ENCODE peak calls at places on chromosome 19, in seven cellular contexts. V is H1, S is neuronal stem cell, C is IMR-90, G is mesenchymal stem cell, I is H9, R is trophoblast cell. J is an unnamed sample.

GRCh38 chr19:50358483-50359431 is 6.7 kb downstream of the NAPSA start:
- DNase-seq in V (no peak), G (no peak), C (peak), S (no peak), I (no peak), R (peak), J (no peak)

GRCh38 chr19:18906605-18907519 is 10.9 kb upstream of the CERS1 start:
- DNase-seq in R (no peak), I (no peak), C (no peak), S (no peak), V (no peak), G (no peak), J (no peak)

GRCh38 chr19:53507523-53508442 is 30.2 kb upstream of the ZNF331 start:
- DNase-seq in C (peak), V (no peak), S (no peak), R (peak), G (no peak), I (no peak), J (no peak)

GRCh38 chr19:56566904-56567273 is 379 bp upstream of the ZNF470 start:
- DNase-seq in I (peak), S (no peak), R (peak), C (no peak), G (no peak), V (no peak), J (no peak)

GRCh38 chr19:34259367-34259865 is 5.1 kb downstream of the GARRE1 start:
- DNase-seq in V (no peak), R (no peak), C (peak), G (no peak), I (no peak), S (no peak), J (no peak)

GRCh38 chr19:45442927-45443461 is 19.3 kb upstream of the ERCC1 start:
- DNase-seq in C (peak), S (no peak), V (peak), I (peak), G (peak), R (peak), J (peak)

GRCh38 chr19:14718522-14719113 is 28.8 kb downstream of the ZNF333 start:
- DNase-seq in I (no peak), V (no peak), S (no peak), R (no peak), C (no peak), G (peak), J (peak)

GRCh38 chr19:20367811-20368294 is 197.7 kb downstream of the ZNF737 start:
- DNase-seq in V (peak), R (peak), S (peak), C (no peak), G (no peak), I (peak), J (peak)

GRCh38 chr19:13684021-13684420 is 80.3 kb upstream of the MRI1 start:
- DNase-seq in I (no peak), G (no peak), V (no peak), R (no peak), C (no peak), S (no peak), J (no peak)

GRCh38 chr19:52658595-52658994 is 20.4 kb upstream of the ZNF83 start:
- DNase-seq in G (no peak), C (no peak), V (no peak), I (no peak), R (no peak), S (no peak), J (no peak)

GRCh38 chr19:29617336-29618266 is 11.5 kb downstream of the POP4 start:
- DNase-seq in R (no peak), I (no peak), V (no peak), G (no peak), C (no peak), S (no peak), J (no peak)

GRCh38 chr19:4278010-4278409 is 1.1 kb upstream of the SHD start:
- DNase-seq in S (no peak), I (no peak), V (no peak), C (no peak), G (no peak), R (no peak), J (peak)

GRCh38 chr19:48739835-48740704 is at the start of gene RASIP1:
- DNase-seq in V (no peak), C (no peak), S (no peak), I (no peak), G (no peak), R (no peak), J (no peak)

GRCh38 chr19:3604227-3604986 is 2.3 kb downstream of the TBXA2R start:
- DNase-seq in V (no peak), I (no peak), G (no peak), S (no peak), C (no peak), R (no peak), J (no peak)

GRCh38 chr19:7729831-7730285 is 2.1 kb downstream of the CLEC4G start:
- DNase-seq in C (no peak), R (no peak), I (peak), V (peak), S (no peak), G (no peak), J (no peak)

GRCh38 chr19:49682274-49682673 is 5.2 kb downstream of the PRMT1 start:
- DNase-seq in I (no peak), V (no peak), C (no peak), G (no peak), S (no peak), R (no peak), J (no peak)

GRCh38 chr19:31232871-31233270 is 116.4 kb downstream of the TSHZ3 start:
- DNase-seq in I (no peak), S (no peak), C (peak), V (no peak), R (no peak), G (peak), J (no peak)

GRCh38 chr19:10013834-10014618 is 743 bp downstream of the RDH8 start:
- DNase-seq in V (no peak), I (no peak), S (no peak), R (no peak), G (no peak), C (no peak), J (no peak)

GRCh38 chr19:11180346-11180745 is 17.0 kb downstream of the KANK2 start:
- DNase-seq in R (no peak), C (no peak), G (no peak), S (no peak), V (no peak), I (no peak), J (no peak)

GRCh38 chr19:11176466-11177193 is 20.7 kb downstream of the KANK2 start:
- DNase-seq in I (no peak), S (no peak), G (no peak), R (no peak), C (no peak), V (no peak), J (no peak)

GRCh38 chr19:11179716-11180297 is 17.5 kb downstream of the KANK2 start:
- DNase-seq in C (no peak), R (no peak), I (no peak), V (no peak), G (no peak), S (no peak), J (no peak)

GRCh38 chr19:11175920-11176319 is 20.3 kb upstream of the SPC24 start:
- DNase-seq in G (no peak), C (no peak), V (no peak), S (no peak), I (no peak), R (no peak), J (no peak)

DNA sequence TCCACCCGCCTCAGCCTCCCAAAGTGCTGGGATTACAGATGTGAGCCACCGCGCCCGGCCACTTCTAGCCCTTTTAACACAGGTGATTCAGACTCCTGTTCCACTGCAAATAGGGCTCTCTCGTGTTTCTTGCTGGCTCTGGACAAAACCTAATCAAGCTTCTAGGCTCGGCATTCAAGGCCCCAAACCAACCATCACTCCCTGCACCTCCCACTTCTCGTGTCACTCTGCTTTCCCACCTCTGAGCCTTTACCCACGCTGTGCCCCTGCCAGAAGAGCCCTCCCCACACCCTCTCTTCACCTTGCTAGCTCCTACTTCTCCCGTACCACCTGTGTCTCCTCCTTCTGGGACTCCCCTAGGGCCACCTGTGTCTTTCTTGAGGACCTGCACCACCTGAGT is 19.8 kb downstream of the KANK2 start:
- DNase-seq in G (no peak), R (no peak), I (no peak), C (no peak), V (no peak), S (no peak), J (no peak)
- H2BK120ac ChIP-seq in G (no peak), R (no peak), I (no peak), C (no peak), V (no peak), S (no peak), J (no peak)

DNA sequence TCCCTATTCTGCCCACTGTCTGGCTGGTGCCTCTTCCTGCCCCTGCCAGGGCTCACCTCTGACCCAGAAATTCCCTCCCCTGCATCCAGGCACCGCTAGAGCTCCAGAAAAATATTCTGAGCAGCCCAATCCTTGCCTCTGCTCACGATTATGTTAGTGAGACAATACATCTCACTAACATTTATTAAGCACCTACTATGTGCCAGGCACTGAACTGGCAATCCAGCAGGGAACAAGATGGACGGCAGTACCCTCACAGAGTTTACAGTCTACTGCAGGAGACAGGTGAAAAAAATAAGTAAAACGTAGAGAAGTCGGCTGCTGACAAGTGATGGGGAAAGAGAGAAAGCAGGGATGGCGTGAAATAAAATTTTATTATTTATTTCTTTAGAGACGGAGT is 5.5 kb downstream of the TINCR start:
- DNase-seq in I (no peak), C (no peak), V (no peak), S (no peak), G (no peak), R (no peak), J (no peak)
- H2BK120ac ChIP-seq in I (no peak), C (no peak), V (no peak), S (no peak), G (no peak), R (no peak), J (no peak)

GRCh38 chr19:41373993-41374392 is 2.3 kb upstream of the TMEM91 start:
- DNase-seq in S (no peak), C (peak), V (no peak), I (no peak), G (peak), R (peak), J (no peak)

GRCh38 chr19:41376998-41377365 is 649 bp downstream of the TMEM91 start:
- DNase-seq in V (no peak), C (no peak), I (no peak), R (no peak), S (no peak), G (no peak), J (no peak)

GRCh38 chr19:41376241-41376997 is at the start of gene TMEM91:
- DNase-seq in C (no peak), I (peak), V (peak), R (peak), G (peak), S (no peak), J (peak)

GRCh38 chr19:41377977-41378707 is 1.8 kb downstream of the TMEM91 start:
- DNase-seq in I (peak), V (peak), S (no peak), C (no peak), G (peak), R (no peak), J (peak)
- H2BK120ac ChIP-seq in I (no peak), V (no peak), S (no peak), C (no peak), G (no peak), R (no peak), J (no peak)

GRCh38 chr19:58556633-58557252 is 1.7 kb downstream of the UBE2M start:
- DNase-seq in S (no peak), R (no peak), V (no peak), G (no peak), C (no peak), I (no peak), J (no peak)

GRCh38 chr19:58555920-58556632 is 1.2 kb upstream of the CHMP2A start:
- DNase-seq in I (no peak), V (no peak), C (no peak), G (no peak), S (no peak), R (no peak), J (no peak)

GRCh38 chr19:58558066-58558622 is at the start of gene UBE2M:
- DNase-seq in C (no peak), R (peak), I (peak), V (no peak), S (no peak), G (peak), J (peak)

GRCh38 chr19:58558623-58559274 is 338 bp upstream of the UBE2M start:
- DNase-seq in V (peak), S (peak), C (peak), G (peak), R (peak), I (peak), J (peak)

DNA sequence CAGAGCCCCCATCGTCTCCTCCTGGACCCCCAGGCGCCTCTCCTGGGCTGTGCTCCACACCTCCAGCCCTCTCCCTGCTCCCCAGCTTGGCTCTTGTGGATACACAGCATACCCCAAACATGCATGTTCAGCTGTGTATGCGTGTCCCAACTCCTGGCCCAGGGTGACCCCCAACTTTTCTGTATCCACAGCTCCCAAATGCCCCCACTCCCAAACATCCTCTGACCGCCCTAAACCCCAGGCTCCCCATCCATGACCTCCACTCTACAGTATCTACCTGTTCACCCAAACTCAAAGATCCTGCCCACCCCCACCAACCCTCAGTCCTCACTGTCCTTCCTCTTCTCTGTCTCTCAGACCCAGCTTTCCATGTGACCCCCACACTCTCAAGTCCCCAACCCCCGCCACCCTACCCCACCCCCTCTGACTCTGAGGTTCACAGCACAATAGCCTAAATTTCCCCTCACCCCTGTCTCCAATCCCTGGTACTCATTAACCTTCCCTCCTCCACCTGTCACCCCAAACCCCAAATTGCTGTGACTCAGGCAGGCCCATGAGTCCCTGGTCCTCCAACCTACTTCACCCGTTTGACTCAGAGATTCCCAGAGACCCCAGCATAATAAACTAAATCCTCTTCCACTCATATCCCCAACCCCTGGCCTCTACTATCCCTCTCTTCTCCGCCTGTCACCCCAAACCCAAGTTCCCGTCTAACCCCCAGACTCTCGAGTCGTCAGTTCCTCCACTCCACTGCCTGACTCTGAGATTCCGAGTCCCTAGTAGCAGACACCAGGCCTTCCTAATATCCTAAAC is 952 bp downstream of the UBE2M start:
- DNase-seq in R (no peak), I (no peak), G (no peak), V (no peak), C (no peak), S (no peak), J (no peak)
- H2BK120ac ChIP-seq in R (peak), I (no peak), G (peak), V (no peak), C (no peak), S (peak), J (no peak)